ENCODE peak calls at places on chromosome 20, in seven cellular contexts. One of them, this sample, is unnamed.

GRCh38 chr20:49851991-49852390 is 39.4 kb downstream of the SLC9A8 start:
- DNase-seq in HCT116: no peak
- DNase-seq in H1: no peak
- DNase-seq in SK-N-SH: peak; percentile 43
- DNase-seq in HepG2: no peak
- DNase-seq in GM12878: no peak
- DNase-seq in endothelial cell of umbilical vein: no peak
- DNase-seq in this sample: no peak

GRCh38 chr20:2872304-2873009 is 824 bp upstream of the PTPRA start:
- DNase-seq in HCT116: no peak
- DNase-seq in H1: no peak
- DNase-seq in SK-N-SH: peak; percentile 79
- DNase-seq in HepG2: peak; percentile 63
- DNase-seq in GM12878: peak; percentile 20
- DNase-seq in endothelial cell of umbilical vein: peak; percentile 64
- DNase-seq in this sample: peak; percentile 88

GRCh38 chr20:59120491-59120890 is 43.1 kb upstream of the ZNF831 start:
- DNase-seq in HCT116: no peak
- DNase-seq in H1: no peak
- DNase-seq in SK-N-SH: no peak
- DNase-seq in HepG2: no peak
- DNase-seq in GM12878: no peak
- DNase-seq in endothelial cell of umbilical vein: no peak
- DNase-seq in this sample: no peak

GRCh38 chr20:37379967-37380828 is 34.3 kb downstream of the SRC start:
- DNase-seq in HCT116: no peak
- DNase-seq in H1: no peak
- DNase-seq in SK-N-SH: peak; percentile 3
- DNase-seq in HepG2: peak; percentile 97
- DNase-seq in GM12878: no peak
- DNase-seq in endothelial cell of umbilical vein: no peak
- DNase-seq in this sample: no peak

GRCh38 chr20:35014537-35014936 is 58.9 kb downstream of the MYH7B start:
- DNase-seq in HCT116: no peak
- DNase-seq in H1: no peak
- DNase-seq in SK-N-SH: no peak
- DNase-seq in HepG2: no peak
- DNase-seq in GM12878: no peak
- DNase-seq in endothelial cell of umbilical vein: no peak
- DNase-seq in this sample: no peak

GRCh38 chr20:46592580-46593362 is 42.3 kb upstream of the OCSTAMP start:
- DNase-seq in HCT116: peak; percentile 19
- DNase-seq in H1: no peak
- DNase-seq in SK-N-SH: no peak
- DNase-seq in HepG2: peak; percentile 36
- DNase-seq in GM12878: no peak
- DNase-seq in endothelial cell of umbilical vein: no peak
- DNase-seq in this sample: peak; percentile 70

GRCh38 chr20:60062431-60063336 is 104.5 kb downstream of the CDH26 start:
- DNase-seq in HCT116: no peak
- DNase-seq in H1: no peak
- DNase-seq in SK-N-SH: peak; percentile 57
- DNase-seq in HepG2: no peak
- DNase-seq in GM12878: no peak
- DNase-seq in endothelial cell of umbilical vein: no peak
- DNase-seq in this sample: no peak

GRCh38 chr20:32743237-32744112 is at the start of gene COMMD7:
- DNase-seq in HCT116: no peak
- DNase-seq in H1: no peak
- DNase-seq in SK-N-SH: peak; percentile 86
- DNase-seq in HepG2: peak; percentile 50
- DNase-seq in GM12878: peak; percentile 19
- DNase-seq in endothelial cell of umbilical vein: peak; percentile 57
- DNase-seq in this sample: peak; percentile 95

GRCh38 chr20:911882-912600 is 4.1 kb downstream of the ANGPT4 start:
- DNase-seq in HCT116: peak; percentile 4
- DNase-seq in H1: no peak
- DNase-seq in SK-N-SH: no peak
- DNase-seq in HepG2: no peak
- DNase-seq in GM12878: no peak
- DNase-seq in endothelial cell of umbilical vein: no peak
- DNase-seq in this sample: peak; percentile 57

GRCh38 chr20:17036546-17036945 is 190.3 kb upstream of the PCSK2 start:
- DNase-seq in HCT116: no peak
- DNase-seq in H1: no peak
- DNase-seq in SK-N-SH: no peak
- DNase-seq in HepG2: no peak
- DNase-seq in GM12878: no peak
- DNase-seq in endothelial cell of umbilical vein: no peak
- DNase-seq in this sample: no peak

GRCh38 chr20:53899351-53900167 is 170.8 kb downstream of the BCAS1 start:
- DNase-seq in HCT116: no peak
- DNase-seq in H1: no peak
- DNase-seq in SK-N-SH: peak; percentile 38
- DNase-seq in HepG2: no peak
- DNase-seq in GM12878: peak; percentile 95
- DNase-seq in endothelial cell of umbilical vein: peak; percentile 47
- DNase-seq in this sample: no peak

GRCh38 chr20:41373851-41374567 is 7.4 kb upstream of the EMILIN3 start:
- DNase-seq in HCT116: no peak
- DNase-seq in H1: no peak
- DNase-seq in SK-N-SH: peak; percentile 75
- DNase-seq in HepG2: no peak
- DNase-seq in GM12878: no peak
- DNase-seq in endothelial cell of umbilical vein: no peak
- DNase-seq in this sample: no peak

GRCh38 chr20:2042400-2042799 is 48.5 kb upstream of the PDYN start:
- DNase-seq in HCT116: no peak
- DNase-seq in H1: no peak
- DNase-seq in SK-N-SH: no peak
- DNase-seq in HepG2: no peak
- DNase-seq in GM12878: no peak
- DNase-seq in endothelial cell of umbilical vein: no peak
- DNase-seq in this sample: no peak

GRCh38 chr20:14543040-14543439 is 205.6 kb upstream of the FLRT3 start:
- DNase-seq in HCT116: no peak
- DNase-seq in H1: no peak
- DNase-seq in SK-N-SH: no peak
- DNase-seq in HepG2: no peak
- DNase-seq in GM12878: no peak
- DNase-seq in endothelial cell of umbilical vein: no peak
- DNase-seq in this sample: no peak

DNA sequence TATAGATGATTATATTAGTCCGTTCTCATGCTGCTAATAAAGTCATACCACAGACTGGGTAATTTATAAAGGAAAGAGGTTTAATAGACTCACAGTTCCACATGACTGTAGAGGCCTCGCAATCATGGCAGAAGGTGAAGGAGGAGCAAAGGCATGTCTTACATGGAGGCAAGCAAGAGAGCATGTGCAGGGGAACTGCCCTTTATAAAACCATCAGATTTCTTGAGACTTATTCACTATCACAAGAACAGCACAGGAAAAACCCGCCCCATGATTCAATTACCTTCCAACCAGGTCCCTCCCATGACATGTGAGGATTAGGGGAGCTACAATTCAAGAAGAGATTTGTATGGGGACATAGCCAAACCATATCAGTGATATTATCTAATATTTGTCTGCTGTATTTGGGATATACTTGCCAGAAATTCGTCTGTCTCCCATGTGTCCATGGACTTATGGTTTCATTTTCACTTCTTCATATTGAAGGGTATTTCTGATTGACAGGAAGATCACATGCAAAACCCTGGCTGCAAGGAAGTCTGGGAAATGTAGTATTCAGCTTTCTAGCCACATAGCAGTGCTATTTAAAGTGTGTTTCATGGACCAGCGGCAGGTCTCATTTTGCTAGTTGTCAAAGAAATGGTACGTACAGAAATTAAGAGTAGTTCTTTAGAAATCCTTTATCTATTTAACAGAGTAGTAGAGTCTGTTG is 50.5 kb upstream of the PAK5 start:
- DNase-seq in HCT116: no peak
- DNase-seq in H1: no peak
- DNase-seq in SK-N-SH: no peak
- DNase-seq in HepG2: peak; percentile 35
- DNase-seq in GM12878: peak; percentile 25
- DNase-seq in endothelial cell of umbilical vein: peak; percentile 16
- DNase-seq in this sample: no peak
- H3K4me2 ChIP-seq in HCT116: no peak overlapping the region
- H3K4me2 ChIP-seq in H1: no peak overlapping the region
- H3K4me2 ChIP-seq in SK-N-SH: no peak overlapping the region
- H3K4me2 ChIP-seq in HepG2: peak overlapping the region; percentile 13
- H3K4me2 ChIP-seq in GM12878: no peak overlapping the region
- H3K4me2 ChIP-seq in endothelial cell of umbilical vein: no peak overlapping the region
- H3K4me2 ChIP-seq in this sample: no peak overlapping the region

DNA sequence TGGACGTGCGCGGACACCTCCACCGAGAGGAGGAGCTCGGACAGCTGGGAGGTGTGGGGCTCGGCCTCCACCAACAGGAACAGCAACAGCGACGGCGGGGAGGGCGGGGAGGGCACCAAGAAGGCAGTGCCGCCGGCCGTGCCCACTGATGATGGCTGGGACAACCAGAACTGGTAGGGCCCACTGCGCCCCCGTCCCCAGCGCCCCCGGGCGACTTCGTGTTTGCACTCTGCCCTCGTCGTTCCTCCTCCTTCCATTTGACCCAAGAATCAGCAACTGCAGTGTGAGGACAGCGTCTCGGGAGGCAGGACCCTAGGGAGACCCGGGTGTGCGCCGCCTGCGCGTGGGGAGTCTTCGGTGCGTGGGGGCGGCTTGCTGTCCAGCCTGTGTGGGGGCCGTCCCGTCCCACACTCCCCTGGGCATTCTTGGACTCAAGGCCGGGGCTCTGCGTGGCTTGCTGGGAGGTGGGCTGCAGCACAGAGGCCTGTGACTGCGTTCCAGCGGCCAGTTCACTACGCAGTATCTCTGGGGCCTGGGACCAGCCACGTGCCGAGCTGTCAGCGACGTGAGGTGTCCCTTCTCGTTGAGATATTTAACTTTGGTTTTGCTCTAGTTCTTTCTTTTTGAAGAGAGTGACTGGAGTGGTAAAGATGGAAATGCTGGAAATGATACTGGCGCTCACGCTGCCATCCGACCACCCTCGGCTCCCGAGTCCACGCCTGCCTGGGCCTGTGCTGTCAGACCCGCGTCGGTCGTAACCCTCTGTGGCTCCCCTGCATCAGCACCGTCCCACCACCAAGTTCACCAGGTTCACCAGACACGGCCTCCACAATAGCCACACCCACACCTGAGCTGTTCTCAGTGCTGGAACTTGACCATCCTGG is 5.0 kb upstream of the COL20A1 start:
- DNase-seq in HCT116: no peak
- DNase-seq in H1: no peak
- DNase-seq in SK-N-SH: no peak
- DNase-seq in HepG2: no peak
- DNase-seq in GM12878: no peak
- DNase-seq in endothelial cell of umbilical vein: no peak
- DNase-seq in this sample: no peak
- TF ChIP-seq POLR2AphosphoS5 in HCT116: no peak
- TF ChIP-seq POLR2AphosphoS5 in H1: no peak
- TF ChIP-seq POLR2AphosphoS5 in SK-N-SH: no peak
- TF ChIP-seq POLR2AphosphoS5 in HepG2: no peak
- TF ChIP-seq POLR2AphosphoS5 in GM12878: no peak
- TF ChIP-seq POLR2AphosphoS5 in endothelial cell of umbilical vein: no peak
- TF ChIP-seq POLR2AphosphoS5 in this sample: no peak

DNA sequence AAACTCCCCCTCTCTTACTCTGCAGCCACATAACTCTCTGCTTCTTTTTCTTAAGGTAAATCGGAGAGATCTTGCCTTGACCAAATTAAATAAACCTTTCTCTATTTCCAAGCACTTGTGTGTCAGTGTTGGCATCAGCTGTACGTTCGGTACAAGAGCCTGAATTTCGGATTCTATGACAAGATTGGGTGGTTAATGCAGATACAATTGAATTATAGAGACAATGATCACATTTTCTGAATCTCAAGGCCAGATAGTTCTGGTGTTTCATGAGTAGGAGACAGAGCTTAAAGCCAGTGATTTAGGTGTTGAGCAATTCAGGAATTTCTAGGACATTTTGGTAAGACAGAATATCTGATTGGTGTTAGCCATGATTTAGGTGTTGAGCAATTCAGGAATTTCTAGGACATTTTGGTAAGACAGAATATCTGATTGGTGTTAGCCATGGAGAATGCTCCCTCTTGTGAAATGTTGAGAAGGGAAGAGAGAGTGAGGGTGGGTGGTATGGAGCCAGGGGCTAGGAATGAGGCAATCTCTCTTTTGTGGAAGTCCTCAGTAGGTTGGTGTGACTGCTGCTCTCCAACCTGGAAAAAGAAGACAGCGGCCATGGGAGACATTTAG is 5.1 kb downstream of the SPINT3 start:
- DNase-seq in HCT116: no peak
- DNase-seq in H1: no peak
- DNase-seq in SK-N-SH: no peak
- DNase-seq in HepG2: no peak
- DNase-seq in GM12878: no peak
- DNase-seq in endothelial cell of umbilical vein: no peak
- DNase-seq in this sample: no peak
- H2AFZ ChIP-seq in HCT116: no peak overlapping the region
- H2AFZ ChIP-seq in H1: no peak overlapping the region
- H2AFZ ChIP-seq in SK-N-SH: no peak overlapping the region
- H2AFZ ChIP-seq in HepG2: no peak overlapping the region
- H2AFZ ChIP-seq in GM12878: no peak overlapping the region
- H2AFZ ChIP-seq in endothelial cell of umbilical vein: no peak overlapping the region
- H2AFZ ChIP-seq in this sample: no peak overlapping the region

GRCh38 chr20:23998392-23998791 is 9.8 kb upstream of the GGTLC1 start:
- DNase-seq in HCT116: no peak
- DNase-seq in H1: no peak
- DNase-seq in SK-N-SH: no peak
- DNase-seq in HepG2: no peak
- DNase-seq in GM12878: no peak
- DNase-seq in endothelial cell of umbilical vein: no peak
- DNase-seq in this sample: no peak
- H3K4me2 ChIP-seq in HCT116: no peak overlapping the region
- H3K4me2 ChIP-seq in H1: no peak overlapping the region
- H3K4me2 ChIP-seq in SK-N-SH: no peak overlapping the region
- H3K4me2 ChIP-seq in HepG2: no peak overlapping the region
- H3K4me2 ChIP-seq in GM12878: no peak overlapping the region
- H3K4me2 ChIP-seq in endothelial cell of umbilical vein: no peak overlapping the region
- H3K4me2 ChIP-seq in this sample: no peak overlapping the region

GRCh38 chr20:19880256-19881079 is 122.4 kb downstream of the RIN2 start:
- DNase-seq in HCT116: peak; percentile 36
- DNase-seq in H1: no peak
- DNase-seq in SK-N-SH: no peak
- DNase-seq in HepG2: peak; percentile 88
- DNase-seq in GM12878: no peak
- DNase-seq in endothelial cell of umbilical vein: no peak
- DNase-seq in this sample: no peak
- TF ChIP-seq POLR2AphosphoS5 in HCT116: no peak
- TF ChIP-seq POLR2AphosphoS5 in H1: no peak
- TF ChIP-seq POLR2AphosphoS5 in SK-N-SH: no peak
- TF ChIP-seq POLR2AphosphoS5 in HepG2: peak; percentile 22
- TF ChIP-seq POLR2AphosphoS5 in GM12878: no peak
- TF ChIP-seq POLR2AphosphoS5 in endothelial cell of umbilical vein: no peak
- TF ChIP-seq POLR2AphosphoS5 in this sample: no peak

GRCh38 chr20:62238569-62239277 is 402 bp downstream of the OSBPL2 start:
- DNase-seq in HCT116: no peak
- DNase-seq in H1: no peak
- DNase-seq in SK-N-SH: no peak
- DNase-seq in HepG2: no peak
- DNase-seq in GM12878: no peak
- DNase-seq in endothelial cell of umbilical vein: peak; percentile 24
- DNase-seq in this sample: peak; percentile 61
- H2AFZ ChIP-seq in HCT116: no peak overlapping the region
- H2AFZ ChIP-seq in H1: no peak overlapping the region
- H2AFZ ChIP-seq in SK-N-SH: no peak overlapping the region
- H2AFZ ChIP-seq in HepG2: no peak overlapping the region
- H2AFZ ChIP-seq in GM12878: no peak overlapping the region
- H2AFZ ChIP-seq in endothelial cell of umbilical vein: no peak overlapping the region
- H2AFZ ChIP-seq in this sample: peak overlapping the region; percentile 43